ENCODE peak calls at places on chromosomes 4 and X, in four cellular contexts. U, O, T and X are unnamed samples.

GRCh38 chrX:68936608-68937007 is 107.8 kb downstream of the EFNB1 start:
- DNase-seq in U (no peak), O (no peak), T (no peak), X (no peak)

GRCh38 chr4:147480891-147481576 is at the start of gene EDNRA:
- DNase-seq in U (no peak), O (no peak), T (peak; percentile 66), X (peak; percentile 84)

GRCh38 chrX:3548743-3549441 is 164.6 kb downstream of the PRKX start:
- DNase-seq in U (no peak), O (no peak), T (no peak), X (peak; percentile 14)

GRCh38 chrX:46929439-46930018 is 17.3 kb downstream of the JADE3 start:
- DNase-seq in U (no peak), O (no peak), T (no peak), X (no peak)

GRCh38 chr4:2340272-2341061 is 78.0 kb downstream of the ZFYVE28 start:
- DNase-seq in U (no peak), O (no peak), T (no peak), X (no peak)

GRCh38 chr4:86542319-86543027 is 51.6 kb upstream of the PTPN13 start:
- DNase-seq in U (no peak), O (no peak), T (no peak), X (no peak)

GRCh38 chrX:14344172-14344940 is 185.0 kb upstream of the GLRA2 start:
- DNase-seq in U (no peak), O (no peak), T (no peak), X (no peak)

GRCh38 chr4:13089659-13089998 is 394.5 kb downstream of the RAB28 start:
- DNase-seq in U (no peak), O (no peak), T (no peak), X (no peak)

GRCh38 chrX:7108995-7109634 is 38.4 kb upstream of the STS start:
- DNase-seq in U (no peak), O (no peak), T (no peak), X (no peak)

GRCh38 chrX:3191186-3191585 is 149.9 kb downstream of the ARSF start:
- DNase-seq in U (no peak), O (no peak), T (no peak), X (no peak)

GRCh38 chrX:24166078-24166477 is 16.5 kb downstream of the ZFX start:
- DNase-seq in U (no peak), O (no peak), T (no peak), X (no peak)

GRCh38 chr4:26204911-26205368 is 115.9 kb upstream of the RBPJ start:
- DNase-seq in U (no peak), O (no peak), T (no peak), X (no peak)

GRCh38 chrX:15781964-15782711 is 8.1 kb upstream of the ZRSR2 start:
- DNase-seq in U (no peak), O (peak; percentile 57), T (no peak), X (no peak)

GRCh38 chrX:118520206-118520857 is 24.7 kb downstream of the DOCK11 start:
- DNase-seq in U (no peak), O (no peak), T (no peak), X (no peak)

GRCh38 chr4:48762408-48762807 is 17.7 kb downstream of the FRYL start:
- DNase-seq in U (no peak), O (no peak), T (no peak), X (no peak)

GRCh38 chrX:48957477-48957826 is at the start of gene OTUD5:
- DNase-seq in U (no peak), O (no peak), T (peak; percentile 76), X (peak; percentile 94)

GRCh38 chr4:61805979-61806378 is 605.9 kb downstream of the ADGRL3 start:
- DNase-seq in U (no peak), O (no peak), T (no peak), X (no peak)

GRCh38 chr4:84962102-84962501 is 4.4 kb downstream of the WDFY3 start:
- DNase-seq in U (no peak), O (no peak), T (no peak), X (no peak)

GRCh38 chr4:145511913-145512522 is 30.4 kb downstream of the SMAD1 start:
- DNase-seq in U (no peak), O (no peak), T (no peak), X (no peak)

GRCh38 chr4:81198151-81198550 is 16.9 kb downstream of the PRKG2 start:
- DNase-seq in U (no peak), O (no peak), T (no peak), X (no peak)

GRCh38 chr4:84503495-84504437 is 4.7 kb upstream of the NKX6-1 start:
- DNase-seq in U (no peak), O (no peak), T (no peak), X (peak; percentile 65)

GRCh38 chr4:111230265-111230664 is 607.4 kb upstream of the PITX2 start:
- DNase-seq in U (no peak), O (no peak), T (no peak), X (no peak)

GRCh38 chr4:171087089-171087488 is 726.1 kb upstream of the GALNTL6 start:
- DNase-seq in U (no peak), O (no peak), T (no peak), X (no peak)

DNA sequence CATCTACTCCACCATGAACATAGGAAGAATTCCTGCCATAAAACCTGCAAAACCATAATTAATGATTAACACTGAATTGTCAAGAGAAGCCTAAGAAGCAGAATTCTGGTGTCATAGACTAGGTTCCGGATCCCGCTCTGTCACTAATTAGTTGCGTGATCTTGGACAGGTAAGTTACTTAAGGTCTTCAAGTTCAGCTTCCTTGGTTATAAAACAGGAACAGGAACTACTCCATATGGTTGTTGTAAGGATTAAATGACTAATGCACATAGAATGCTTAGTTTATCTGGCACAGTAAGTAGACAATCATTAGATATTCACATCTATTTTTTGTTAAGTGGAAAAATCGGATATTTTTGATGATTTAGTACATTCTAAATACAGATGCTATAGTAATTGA is 14.3 kb downstream of the G3BP2 start:
- DNase-seq in U (no peak), O (no peak), T (no peak), X (no peak)
- TF ChIP-seq GABPA in U (no peak), O (no peak), T (no peak), X (peak; percentile 12)

DNA sequence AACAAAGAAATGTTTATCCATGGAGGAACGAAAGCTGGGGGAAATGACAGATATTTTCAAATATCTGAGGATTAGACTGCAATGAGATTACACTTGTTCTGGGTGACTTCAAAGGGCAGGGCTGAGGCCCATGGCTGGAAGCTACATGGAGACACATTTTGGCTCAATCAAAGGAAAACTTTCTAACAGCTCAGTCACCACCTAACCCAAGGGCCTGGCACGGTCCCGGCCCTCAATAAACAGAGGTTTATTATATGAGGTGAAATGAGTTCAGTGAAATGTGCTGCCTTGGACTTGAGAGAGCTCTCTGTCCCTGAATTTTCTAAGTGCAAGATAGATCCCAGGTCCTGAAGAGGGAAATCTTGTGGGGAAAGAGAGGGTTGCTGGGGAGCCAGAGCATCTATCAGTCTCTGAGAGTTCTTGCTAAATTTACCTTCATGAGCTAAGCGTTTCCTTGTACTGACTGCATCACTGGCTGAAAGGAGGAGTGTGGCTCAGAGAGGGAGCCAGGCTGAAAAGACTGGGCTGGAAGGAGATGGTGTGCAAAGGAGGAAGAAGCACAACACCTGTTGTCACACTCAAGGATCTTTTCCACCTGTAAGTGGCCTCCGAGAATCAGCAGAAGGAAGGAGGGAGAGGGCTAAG is 2.0 kb upstream of the RIPPLY1 start:
- DNase-seq in U (no peak), O (no peak), T (no peak), X (no peak)
- TF ChIP-seq GABPA in U (no peak), O (no peak), T (no peak), X (no peak)

GRCh38 chr4:8210631-8211030 is 11.5 kb downstream of the SH3TC1 start:
- DNase-seq in U (no peak), O (no peak), T (no peak), X (no peak)
- TF ChIP-seq GABPA in U (no peak), O (no peak), T (no peak), X (no peak)

GRCh38 chr4:169818063-169818679 is 60.4 kb upstream of the HPF1 start:
- DNase-seq in U (no peak), O (no peak), T (no peak), X (no peak)
- TF ChIP-seq GABPA in U (no peak), O (no peak), T (no peak), X (no peak)

DNA sequence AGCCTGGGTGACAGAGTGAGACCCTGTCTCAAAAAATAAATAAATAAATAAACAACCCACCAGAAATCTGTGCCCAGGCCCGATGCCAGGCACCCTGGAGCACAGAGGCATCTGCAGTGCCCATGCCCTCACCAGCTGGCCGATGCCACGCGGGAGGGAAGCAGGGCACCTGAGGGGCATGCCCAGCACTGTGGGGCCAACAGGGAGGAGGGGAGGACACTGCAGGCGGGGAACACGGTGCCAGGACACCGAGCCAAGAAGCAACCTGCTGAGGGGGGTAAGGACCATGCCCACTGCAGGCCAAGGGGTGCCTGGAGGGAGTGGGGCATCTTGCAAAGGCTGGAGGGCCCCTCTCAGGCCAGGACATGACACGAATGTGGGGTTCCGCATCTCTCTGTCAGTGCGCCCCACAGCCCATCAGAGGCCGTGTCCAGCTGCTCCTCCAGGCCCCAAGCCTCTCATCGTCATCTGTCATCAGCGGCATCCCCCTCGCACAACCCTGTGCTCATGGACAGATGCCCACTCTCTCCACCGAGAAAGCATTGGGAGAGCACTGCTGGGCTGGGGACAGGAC is 13.3 kb upstream of the DUSP9 start:
- DNase-seq in U (no peak), O (no peak), T (no peak), X (no peak)
- TF ChIP-seq GABPA in U (no peak), O (no peak), T (no peak), X (no peak)

GRCh38 chrX:41351923-41352322 is 18.0 kb downstream of the DDX3X start:
- DNase-seq in U (no peak), O (no peak), T (no peak), X (no peak)

GRCh38 chrX:41353964-41354363 is 20.0 kb downstream of the DDX3X start:
- DNase-seq in U (no peak), O (no peak), T (no peak), X (no peak)

GRCh38 chrX:41350150-41350975 is 16.4 kb downstream of the DDX3X start:
- DNase-seq in U (no peak), O (no peak), T (no peak), X (no peak)

GRCh38 chrX:41350976-41351569 is 17.1 kb downstream of the DDX3X start:
- DNase-seq in U (no peak), O (no peak), T (no peak), X (no peak)

GRCh38 chrX:41352329-41352801 is 18.4 kb downstream of the DDX3X start:
- DNase-seq in U (no peak), O (no peak), T (no peak), X (no peak)
- TF ChIP-seq GABPA in U (no peak), O (no peak), T (no peak), X (no peak)